ENCODE peak calls at places on chromosome 7, in nine cellular contexts. M is NCI-H510A; L is iPS-NIHi11; S is effector CD4-positive, alpha-beta T cell; D is ELR; Q is NCI-H1092 treated with DMSO at 0.1 percent for 48 hours; F is T-cell; Z is stimulated activated CD4-positive, alpha-beta T cell treated with anti-CD3 and anti-CD28 coated beads, Interleukin-1b, Interleukin-23, amount 100 ng/mL, for 24 hours; V is H7. T is an unnamed sample.

GRCh38 chr7:130896051-130896881 is 162.3 kb upstream of the KLF14 start:
- DNase-seq in M (no peak), Z (no peak), V (peak), L (no peak), F (no peak), D (peak), S (no peak), Q (no peak), T (no peak)

GRCh38 chr7:82789883-82790609 is 346.5 kb upstream of the CACNA2D1 start:
- DNase-seq in D (no peak), Z (no peak), Q (no peak), S (no peak), V (no peak), M (no peak), L (no peak), F (no peak), T (no peak)

GRCh38 chr7:27295236-27295635 is 52.6 kb downstream of the EVX1 start:
- DNase-seq in M (no peak), L (no peak), D (no peak), Z (no peak), Q (peak), F (no peak), V (no peak), S (no peak), T (no peak)

GRCh38 chr7:6631605-6632004 is 5.5 kb upstream of the ZNF316 start:
- DNase-seq in Q (no peak), V (no peak), L (no peak), D (no peak), F (no peak), M (no peak), Z (no peak), S (no peak), T (no peak)

GRCh38 chr7:157961731-157962457 is 625.1 kb downstream of the DNAJB6 start:
- DNase-seq in D (no peak), M (peak), V (peak), F (no peak), L (no peak), S (no peak), Q (no peak), Z (no peak), T (no peak)

GRCh38 chr7:44087914-44088838 is 5.8 kb upstream of the POLM start:
- DNase-seq in F (no peak), L (no peak), M (no peak), S (no peak), Z (no peak), Q (no peak), V (no peak), D (peak), T (no peak)

GRCh38 chr7:157153260-157153659 is 14.5 kb downstream of the UBE3C start:
- DNase-seq in D (no peak), F (no peak), M (no peak), V (no peak), Q (no peak), Z (no peak), S (no peak), L (no peak), T (no peak)

GRCh38 chr7:7529328-7529727 is 6.3 kb downstream of the COL28A1 start:
- DNase-seq in Z (no peak), D (no peak), F (no peak), S (no peak), Q (peak), L (no peak), V (no peak), M (peak), T (no peak)